ENCODE peak calls at places on chromosomes 13 and 19, in nine cellular contexts. V is activated CD4-positive, CD25-positive, alpha-beta regulatory T cell; H is stimulated activated CD4-positive, alpha-beta T cell treated with anti-CD3 and anti-CD28 coated beads, Interleukin-1b, Interleukin-23, amount 100 ng/mL, for 24 hours; W is pancreas; D is cardiac fibroblast; J is amniotic stem cell; E is COR-L47; I is Calu3; U is nucleus accumbens. X is an unnamed sample.

GRCh38 chr13:20991741-20992520 is 69.5 kb downstream of the LATS2 start:
- DNase-seq in V (no peak), H (no peak), W (no peak), D (no peak), J (no peak), E (no peak), I (no peak), U (no peak), X (no peak)

GRCh38 chr13:100510208-100510997 is 78.2 kb downstream of the GGACT start:
- DNase-seq in V (no peak), H (no peak), W (no peak), D (no peak), J (no peak), E (no peak), I (no peak), U (no peak), X (no peak)

GRCh38 chr19:15169541-15170285 is 31.1 kb downstream of the NOTCH3 start:
- DNase-seq in V (no peak), H (no peak), W (no peak), D (no peak), J (no peak), E (no peak), I (no peak), U (no peak), X (no peak)

GRCh38 chr13:53411443-53411842 is 382.8 kb downstream of the OLFM4 start:
- DNase-seq in V (no peak), H (no peak), W (no peak), D (no peak), J (no peak), E (peak; percentile 52), I (no peak), U (no peak), X (no peak)

GRCh38 chr19:45947926-45948325 is 25.7 kb downstream of the NOVA2 start:
- DNase-seq in V (no peak), H (no peak), W (no peak), D (peak; percentile 49), J (no peak), E (no peak), I (no peak), U (no peak), X (no peak)

GRCh38 chr19:13834308-13834790 is 39.1 kb downstream of the ZSWIM4 start:
- DNase-seq in V (no peak), H (no peak), W (no peak), D (peak; percentile 76), J (no peak), E (no peak), I (no peak), U (no peak), X (no peak)

GRCh38 chr13:111219306-111219705 is 101.1 kb upstream of the TEX29 start:
- DNase-seq in V (no peak), H (no peak), W (no peak), D (peak; percentile 91), J (no peak), E (no peak), I (no peak), U (no peak), X (no peak)

GRCh38 chr19:9847087-9847671 is 12.1 kb downstream of the PIN1 start:
- DNase-seq in V (no peak), H (no peak), W (no peak), D (peak; percentile 95), J (peak; percentile 86), E (no peak), I (peak; percentile 55), U (no peak), X (peak; percentile 35)

GRCh38 chr19:50820549-50821247 is 2.9 kb downstream of the KLK1 start:
- DNase-seq in V (no peak), H (no peak), W (peak; percentile 87), D (no peak), J (no peak), E (no peak), I (no peak), U (no peak), X (peak; percentile 92)

GRCh38 chr19:55585658-55586339 is 5.2 kb upstream of the ZNF579 start:
- DNase-seq in V (no peak), H (no peak), W (peak; percentile 81), D (peak; percentile 74), J (no peak), E (peak; percentile 43), I (peak; percentile 73), U (peak; percentile 57), X (peak; percentile 45)

GRCh38 chr19:54281008-54281728 is at the start of gene LILRB2:
- DNase-seq in V (no peak), H (no peak), W (no peak), D (no peak), J (no peak), E (no peak), I (no peak), U (no peak), X (no peak)

GRCh38 chr13:30446122-30446500 is 19.6 kb downstream of the HMGB1 start:
- DNase-seq in V (no peak), H (no peak), W (no peak), D (no peak), J (no peak), E (no peak), I (no peak), U (no peak), X (no peak)

GRCh38 chr19:3034845-3035541 is 5.9 kb upstream of the TLE2 start:
- DNase-seq in V (no peak), H (no peak), W (no peak), D (peak; percentile 41), J (no peak), E (no peak), I (no peak), U (no peak), X (no peak)

GRCh38 chr19:49520705-49521319 is 7.0 kb upstream of the RCN3 start:
- DNase-seq in V (no peak), H (no peak), W (no peak), D (no peak), J (no peak), E (no peak), I (no peak), U (no peak), X (no peak)

GRCh38 chr13:32059511-32059984 is 28.0 kb downstream of the FRY start:
- DNase-seq in V (no peak), H (no peak), W (no peak), D (no peak), J (no peak), E (no peak), I (no peak), U (no peak), X (no peak)